ENCODE peak calls at places on chromosomes 1 and 21, in five cellular contexts. Y is suprapubic skin, C is MM.1S, L is left lung, D is mammary epithelial cell. R is an unnamed sample.

GRCh38 chr1:228039504-228039903 is 32.7 kb downstream of the WNT3A start:
- DNase-seq in Y (peak), C (no peak), D (no peak), L (no peak), R (no peak)

GRCh38 chr1:206909167-206909882 is 12.1 kb downstream of the IL24 start:
- DNase-seq in C (no peak), Y (peak), D (peak), L (peak), R (no peak)

GRCh38 chr1:26164036-26164927 is 4.5 kb downstream of the C1orf232 start:
- DNase-seq in C (peak), D (no peak), Y (no peak), L (peak), R (peak)

GRCh38 chr1:3644273-3644672 is 5.6 kb downstream of the WRAP73 start:
- DNase-seq in Y (peak), L (no peak), D (no peak), C (no peak), R (no peak)

GRCh38 chr1:20376171-20376570 is 85.5 kb downstream of the VWA5B1 start:
- DNase-seq in Y (no peak), C (no peak), D (no peak), L (no peak), R (no peak)

GRCh38 chr21:8992731-8993174 is 1528.6 kb upstream of the TPTE start:
- DNase-seq in L (peak), D (no peak), C (no peak), Y (no peak), R (no peak)

GRCh38 chr1:211586538-211586937 is 7.6 kb upstream of the SLC30A1 start:
- DNase-seq in C (no peak), D (no peak), L (no peak), Y (no peak), R (no peak)

GRCh38 chr21:34243562-34243961 is 120.2 kb upstream of the KCNE2 start:
- DNase-seq in D (peak), Y (no peak), C (peak), L (no peak), R (peak)

GRCh38 chr1:164423136-164423535 is 135.8 kb upstream of the PBX1 start:
- DNase-seq in Y (no peak), C (no peak), D (no peak), L (no peak), R (no peak)

GRCh38 chr1:15304708-15305326 is 57.8 kb downstream of the FHAD1 start:
- DNase-seq in Y (no peak), C (peak), D (peak), L (peak), R (peak)

GRCh38 chr1:200374569-200375312 is 35.1 kb downstream of the ZNF281 start:
- DNase-seq in L (no peak), C (no peak), D (no peak), Y (no peak), R (peak)

GRCh38 chr1:167555971-167556714 is 2.6 kb upstream of the CREG1 start:
- DNase-seq in D (peak), C (peak), Y (peak), L (no peak), R (peak)

GRCh38 chr21:35989185-35989735 is 71.1 kb downstream of the SETD4 start:
- DNase-seq in Y (peak), L (no peak), D (peak), C (no peak), R (no peak)

GRCh38 chr1:59776960-59777852 is 37.5 kb upstream of the HOOK1 start:
- DNase-seq in C (no peak), Y (no peak), D (no peak), L (peak), R (no peak)

GRCh38 chr1:85692730-85693314 is 15.4 kb downstream of the ZNHIT6 start:
- DNase-seq in Y (no peak), L (no peak), C (no peak), D (peak), R (no peak)

GRCh38 chr1:35808376-35809155 is 750 bp downstream of the AGO4 start:
- DNase-seq in C (no peak), L (peak), D (peak), Y (peak), R (peak)

GRCh38 chr1:10181154-10181553 is 29.2 kb upstream of the KIF1B start:
- DNase-seq in L (no peak), C (no peak), Y (no peak), D (no peak), R (no peak)

GRCh38 chr1:116873680-116874271 is 35.9 kb upstream of the PTGFRN start:
- DNase-seq in Y (no peak), D (peak), C (no peak), L (no peak), R (no peak)

GRCh38 chr1:22231995-22232690 is 89.2 kb upstream of the WNT4 start:
- DNase-seq in D (no peak), C (no peak), L (no peak), Y (no peak), R (no peak)

GRCh38 chr1:217062566-217062965 is 339.3 kb upstream of the ESRRG start:
- DNase-seq in D (no peak), Y (no peak), L (no peak), C (no peak), R (no peak)

GRCh38 chr1:201501812-201502510 is 5.0 kb downstream of the CSRP1 start:
- DNase-seq in L (no peak), Y (no peak), C (no peak), D (no peak), R (no peak)

GRCh38 chr1:183806650-183807049 is 1.7 kb downstream of the RGL1 start:
- DNase-seq in L (no peak), C (peak), Y (no peak), D (no peak), R (no peak)

GRCh38 chr21:33031152-33031551 is 5.4 kb downstream of the OLIG2 start:
- DNase-seq in Y (no peak), C (no peak), L (no peak), D (no peak), R (no peak)

GRCh38 chr1:71350805-71351204 is 270.0 kb upstream of the ZRANB2 start:
- DNase-seq in Y (no peak), C (no peak), L (no peak), D (no peak), R (no peak)

GRCh38 chr1:160997323-160998038 is 23.5 kb downstream of the F11R start:
- DNase-seq in L (no peak), C (peak), Y (no peak), D (peak), R (peak)

GRCh38 chr1:39378377-39378776 is 113.1 kb upstream of the BMP8A start:
- DNase-seq in D (peak), L (no peak), Y (no peak), C (peak), R (peak)

GRCh38 chr1:107250169-107250568 is 109.3 kb downstream of the NTNG1 start:
- DNase-seq in Y (no peak), L (no peak), D (peak), C (peak), R (peak)

GRCh38 chr1:115807723-115808122 is 33.2 kb downstream of the NHLH2 start:
- DNase-seq in Y (no peak), C (peak), L (no peak), D (peak), R (peak)

GRCh38 chr1:231938651-231939050 is 312.1 kb downstream of the DISC1 start:
- DNase-seq in L (no peak), C (no peak), Y (no peak), D (no peak), R (no peak)

GRCh38 chr1:2431095-2431494 is 18.7 kb upstream of the PEX10 start:
- DNase-seq in C (no peak), L (no peak), Y (no peak), D (peak), R (no peak)

GRCh38 chr1:2430592-2430973 is 18.2 kb upstream of the PEX10 start:
- DNase-seq in D (no peak), Y (no peak), L (no peak), C (no peak), R (no peak)

GRCh38 chr1:2431503-2431902 is 19.1 kb upstream of the PEX10 start:
- DNase-seq in L (no peak), C (no peak), Y (no peak), D (no peak), R (no peak)

GRCh38 chr1:2428490-2428889 is 16.1 kb upstream of the PEX10 start:
- DNase-seq in D (peak), Y (no peak), C (no peak), L (no peak), R (no peak)

DNA sequence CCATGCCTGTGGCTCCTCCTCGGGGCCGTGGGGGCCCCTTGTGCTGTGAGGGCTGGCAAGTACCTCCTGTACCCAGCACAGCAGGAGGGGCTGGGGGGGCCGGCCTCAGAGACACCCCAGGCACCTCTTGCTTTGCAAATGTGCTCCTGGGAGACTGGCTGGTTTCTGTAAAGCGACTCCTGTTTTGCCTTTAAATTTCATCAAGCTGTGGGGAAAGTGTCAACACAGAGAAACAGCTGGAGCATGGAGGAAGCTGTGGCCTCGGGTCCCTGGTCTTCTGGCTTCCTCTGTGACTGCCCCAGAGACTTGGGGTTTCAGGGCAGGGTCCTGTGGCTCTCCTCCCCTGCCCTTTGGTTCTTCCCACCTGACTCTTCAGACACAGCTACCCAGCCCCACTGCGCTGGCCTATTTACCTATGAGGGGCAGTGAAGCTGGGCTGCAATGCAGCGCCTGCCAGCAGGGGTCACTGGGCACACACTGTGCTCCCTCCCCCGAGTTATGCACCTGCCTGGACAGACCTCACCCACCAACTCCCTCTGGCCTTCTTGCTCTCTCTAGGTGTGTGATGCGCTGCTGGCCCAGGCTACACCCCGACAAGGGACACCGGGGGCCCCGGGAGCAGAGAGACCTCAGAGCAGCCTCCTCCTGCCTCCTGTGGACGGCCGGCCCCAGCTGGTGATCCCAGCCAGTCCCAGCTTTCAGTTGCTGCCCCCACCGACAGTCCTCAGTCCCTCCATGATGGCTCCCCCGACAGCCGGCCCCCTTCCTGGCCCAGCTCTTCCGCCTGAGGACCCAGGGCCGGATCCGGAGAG is 17.6 kb upstream of the PEX10 start:
- DNase-seq in C (no peak), D (no peak), Y (no peak), L (no peak), R (no peak)
- TF ChIP-seq CTCF in C (peak), D (peak), Y (peak), L (no peak), R (peak)

GRCh38 chr1:155104605-155105534 is 22.8 kb upstream of the EFNA1 start:
- DNase-seq in C (no peak), L (peak), D (no peak), Y (no peak), R (no peak)
- H3K27ac ChIP-seq in C (no peak), L (peak), D (no peak), Y (no peak), R (no peak)

GRCh38 chr1:77146270-77146669 is 73.0 kb downstream of the PIGK start:
- DNase-seq in L (no peak), Y (no peak), D (no peak), C (no peak), R (no peak)

GRCh38 chr1:77139389-77139788 is 79.8 kb downstream of the PIGK start:
- DNase-seq in Y (no peak), C (no peak), D (no peak), L (no peak), R (no peak)

DNA sequence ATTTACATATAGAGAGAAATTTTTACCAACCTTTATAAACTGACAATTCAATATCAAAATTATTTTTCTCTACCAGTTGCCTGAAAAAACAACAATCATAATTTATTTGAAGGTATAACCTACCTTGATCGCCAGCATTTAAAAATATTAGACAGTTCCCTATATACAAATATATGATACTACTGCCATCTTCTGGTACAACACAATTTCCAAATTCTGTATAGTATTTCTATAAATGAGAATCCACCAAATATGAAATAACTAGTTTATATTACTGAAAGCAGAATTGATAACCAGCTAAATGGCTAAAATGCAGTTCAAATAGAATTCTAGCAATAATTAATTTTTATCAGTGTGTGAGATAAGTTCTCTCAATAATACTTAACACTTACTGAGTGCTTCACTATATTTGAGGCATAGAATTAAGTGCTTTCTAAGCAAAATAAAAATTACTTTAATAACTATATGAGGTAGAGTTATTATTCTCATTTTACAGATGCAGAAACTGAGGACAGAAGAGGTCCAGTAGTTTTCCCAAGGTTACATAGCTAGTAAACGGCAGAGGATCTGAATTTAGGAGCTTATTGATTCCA is 75.6 kb downstream of the PIGK start:
- DNase-seq in Y (no peak), L (no peak), D (no peak), C (no peak), R (peak)
- TF ChIP-seq CTCF in Y (no peak), L (no peak), D (peak), C (peak), R (peak)

GRCh38 chr1:90881034-90881433 is 140.8 kb downstream of the ZNF644 start:
- DNase-seq in C (no peak), D (no peak), Y (no peak), L (no peak), R (no peak)

GRCh38 chr1:90879281-90879680 is 142.6 kb downstream of the ZNF644 start:
- DNase-seq in C (peak), D (no peak), L (no peak), Y (no peak), R (peak)

DNA sequence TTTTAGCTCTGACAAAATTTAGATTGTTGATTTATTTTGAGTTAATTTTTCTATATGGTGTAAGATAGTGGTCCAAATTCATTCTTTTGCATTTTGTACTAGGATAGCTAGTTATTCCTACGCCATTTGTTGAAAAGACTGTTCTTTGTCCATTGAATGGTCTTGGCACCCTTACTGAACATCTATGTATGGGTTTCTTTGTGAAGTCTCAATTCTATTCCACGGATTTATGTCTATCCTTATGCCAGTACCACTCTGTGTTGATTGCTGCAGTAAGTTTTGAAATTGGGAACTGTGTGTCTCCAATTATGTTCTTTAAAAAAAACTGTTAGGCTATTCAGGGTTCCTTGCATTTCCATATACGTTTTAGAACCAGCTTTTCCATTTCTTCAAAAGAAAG is 145.7 kb downstream of the ZNF644 start:
- DNase-seq in C (no peak), Y (no peak), L (no peak), D (no peak), R (no peak)
- H3K27ac ChIP-seq in C (no peak), Y (no peak), L (no peak), D (no peak), R (no peak)

GRCh38 chr1:40840526-40841323 is 21.4 kb downstream of the CITED4 start:
- DNase-seq in D (no peak), C (no peak), L (no peak), Y (no peak), R (no peak)
- TF ChIP-seq CTCF in D (no peak), C (no peak), L (no peak), Y (no peak), R (no peak)

GRCh38 chr1:54300395-54300794 is 100.4 kb downstream of the MRPL37 start:
- DNase-seq in L (no peak), Y (no peak), C (no peak), D (no peak), R (no peak)

GRCh38 chr1:54299037-54299436 is 99.1 kb downstream of the MRPL37 start:
- DNase-seq in L (no peak), C (no peak), D (no peak), Y (no peak), R (no peak)

GRCh38 chr1:54297596-54298283 is 97.8 kb downstream of the MRPL37 start:
- DNase-seq in L (no peak), C (no peak), D (no peak), Y (no peak), R (no peak)

GRCh38 chr1:54296666-54297065 is 96.7 kb downstream of the MRPL37 start:
- DNase-seq in L (no peak), C (no peak), D (no peak), Y (no peak), R (no peak)

GRCh38 chr1:54298284-54299033 is 98.5 kb downstream of the MRPL37 start:
- DNase-seq in Y (no peak), D (no peak), L (no peak), C (no peak), R (no peak)
- H3K27ac ChIP-seq in Y (peak), D (no peak), L (no peak), C (no peak), R (no peak)

R was measured in OCI-LY7.